ENCODE peak calls at places on chromosomes 12 and 14, in four cellular contexts. J is brain microvascular endothelial cell, X is bronchial epithelial cell, R is astrocyte of the cerebellum. Y is an unnamed sample.

GRCh38 chr14:66473223-66473622 is 12.9 kb upstream of the CCDC196 start:
- DNase-seq in J (no peak), X (no peak), R (no peak), Y (no peak)

GRCh38 chr12:30820406-30820946 is 65.7 kb upstream of the CAPRIN2 start:
- DNase-seq in R (no peak), X (peak), J (no peak), Y (no peak)

GRCh38 chr12:14937689-14938088 is 648 bp downstream of the ERP27 start:
- DNase-seq in R (no peak), X (no peak), J (no peak), Y (no peak)

GRCh38 chr12:129772463-129773169 is 131.2 kb downstream of the TMEM132D start:
- DNase-seq in X (no peak), R (peak), J (peak), Y (no peak)

GRCh38 chr12:79373896-79374499 is 316.8 kb downstream of the PAWR start:
- DNase-seq in X (peak), R (no peak), J (peak), Y (no peak)

GRCh38 chr12:98399532-98399931 is 115.9 kb upstream of the TMPO start:
- DNase-seq in X (peak), R (peak), J (peak), Y (peak)

GRCh38 chr12:6715130-6715529 is 8.7 kb upstream of the COPS7A start:
- DNase-seq in J (no peak), X (no peak), R (no peak), Y (no peak)

GRCh38 chr12:88255847-88256246 is 113.7 kb downstream of the TMTC3 start:
- DNase-seq in J (no peak), X (no peak), R (no peak), Y (no peak)

GRCh38 chr12:122932207-122932606 is 34.1 kb downstream of the ABCB9 start:
- DNase-seq in X (no peak), J (no peak), R (no peak), Y (no peak)

GRCh38 chr12:100793182-100793581 is 1.4 kb upstream of the ANO4 start:
- DNase-seq in X (peak), J (no peak), R (peak), Y (no peak)

GRCh38 chr12:26434299-26434915 is 239.0 kb downstream of the SSPN start:
- DNase-seq in R (peak), J (peak), X (peak), Y (peak)

GRCh38 chr14:86153480-86153879 is 623.5 kb downstream of the FLRT2 start:
- DNase-seq in J (no peak), R (no peak), X (no peak), Y (no peak)

GRCh38 chr12:7439579-7440505 is 4.1 kb downstream of the CD163L1 start:
- DNase-seq in X (peak), J (peak), R (peak), Y (no peak)

GRCh38 chr12:6265038-6265405 is 45.5 kb upstream of the PLEKHG6 start:
- DNase-seq in J (no peak), X (no peak), R (no peak), Y (no peak)

GRCh38 chr14:100114109-100114765 is 45.2 kb downstream of the DEGS2 start:
- DNase-seq in R (no peak), J (no peak), X (no peak), Y (no peak)

GRCh38 chr14:66074546-66074945 is 411.6 kb upstream of the CCDC196 start:
- DNase-seq in J (no peak), R (no peak), X (no peak), Y (no peak)

GRCh38 chr12:55931317-55931779 is 386 bp downstream of the DGKA start:
- DNase-seq in X (no peak), J (no peak), R (no peak), Y (no peak)

GRCh38 chr12:460301-461230 is 827 bp downstream of the B4GALNT3 start:
- DNase-seq in R (no peak), X (no peak), J (no peak), Y (no peak)

GRCh38 chr14:20516921-20517320 is 11.6 kb downstream of the RNASE10 start:
- DNase-seq in R (no peak), X (peak), J (peak), Y (no peak)

GRCh38 chr14:22610931-22611330 is 12.8 kb downstream of the ABHD4 start:
- DNase-seq in J (no peak), X (no peak), R (no peak), Y (no peak)

GRCh38 chr14:74620923-74621322 is 8.9 kb upstream of the LTBP2 start:
- DNase-seq in J (no peak), X (no peak), R (no peak), Y (no peak)

GRCh38 chr12:40691913-40692616 is at the start of gene CNTN1:
- DNase-seq in X (peak), R (peak), J (peak), Y (no peak)

GRCh38 chr14:99258341-99258781 is 13.6 kb downstream of the BCL11B start:
- DNase-seq in R (no peak), J (no peak), X (no peak), Y (no peak)

GRCh38 chr14:61252354-61253063 is 28.6 kb downstream of the TMEM30B start:
- DNase-seq in X (peak), J (peak), R (peak), Y (peak)

GRCh38 chr14:94675036-94675435 is 62.8 kb downstream of the SERPINA3 start:
- DNase-seq in J (no peak), R (no peak), X (no peak), Y (no peak)

GRCh38 chr14:94673071-94673470 is 60.9 kb downstream of the SERPINA3 start:
- DNase-seq in R (no peak), J (no peak), X (no peak), Y (no peak)

GRCh38 chr14:94673781-94674231 is 61.6 kb downstream of the SERPINA3 start:
- DNase-seq in R (no peak), X (no peak), J (peak), Y (no peak)

GRCh38 chr14:94670692-94671285 is 58.6 kb downstream of the SERPINA3 start:
- DNase-seq in R (no peak), J (no peak), X (no peak), Y (no peak)

GRCh38 chr14:94671870-94672444 is 59.8 kb downstream of the SERPINA3 start:
- DNase-seq in R (no peak), X (no peak), J (peak), Y (no peak)
- TF ChIP-seq CTCF in R (peak), X (no peak), J (peak), Y (no peak)

GRCh38 chr14:36751920-36752319 is 90.3 kb downstream of the PAX9 start:
- DNase-seq in R (no peak), X (peak), J (no peak), Y (no peak)
- TF ChIP-seq CTCF in R (no peak), X (no peak), J (no peak), Y (no peak)

DNA sequence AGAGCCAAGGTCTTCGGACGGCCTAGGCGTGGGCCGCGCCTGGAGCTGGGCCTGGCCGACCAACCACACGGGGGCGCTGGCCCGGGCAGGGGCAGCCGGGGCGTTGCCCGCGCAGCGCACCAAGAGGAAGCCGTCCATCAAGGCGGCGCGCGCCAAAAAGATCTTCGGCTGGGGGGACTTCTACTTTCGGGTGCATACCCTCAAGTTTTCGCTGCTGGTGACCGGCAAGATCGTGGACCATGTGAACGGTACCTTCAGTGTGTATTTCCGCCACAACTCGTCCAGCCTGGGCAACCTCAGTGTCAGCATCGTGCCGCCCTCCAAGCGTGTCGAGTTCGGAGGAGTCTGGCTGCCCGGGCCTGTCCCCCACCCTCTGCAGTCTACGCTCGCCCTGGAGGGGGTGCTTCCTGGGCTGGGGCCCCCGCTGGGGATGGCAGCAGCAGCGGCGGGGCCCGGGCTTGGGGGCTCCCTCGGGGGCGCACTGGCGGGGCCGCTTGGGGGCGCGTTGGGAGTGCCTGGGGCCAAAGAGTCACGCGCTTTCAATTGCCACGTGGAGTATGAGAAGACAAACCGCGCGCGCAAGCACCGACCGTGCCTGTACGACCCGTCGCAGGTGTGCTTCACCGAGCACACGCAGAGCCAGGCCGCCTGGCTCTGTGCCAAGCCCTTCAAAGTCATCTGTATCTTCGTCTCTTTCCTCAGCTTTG is 4.4 kb upstream of the SHMT2 start:
- DNase-seq in R (no peak), X (no peak), J (no peak), Y (no peak)
- TF ChIP-seq CTCF in R (peak), X (peak), J (peak), Y (no peak)

GRCh38 chr14:70855486-70855885 is 46.2 kb upstream of the MAP3K9 start:
- DNase-seq in R (no peak), X (no peak), J (no peak), Y (no peak)
- TF ChIP-seq CTCF in R (no peak), X (no peak), J (no peak), Y (no peak)

DNA sequence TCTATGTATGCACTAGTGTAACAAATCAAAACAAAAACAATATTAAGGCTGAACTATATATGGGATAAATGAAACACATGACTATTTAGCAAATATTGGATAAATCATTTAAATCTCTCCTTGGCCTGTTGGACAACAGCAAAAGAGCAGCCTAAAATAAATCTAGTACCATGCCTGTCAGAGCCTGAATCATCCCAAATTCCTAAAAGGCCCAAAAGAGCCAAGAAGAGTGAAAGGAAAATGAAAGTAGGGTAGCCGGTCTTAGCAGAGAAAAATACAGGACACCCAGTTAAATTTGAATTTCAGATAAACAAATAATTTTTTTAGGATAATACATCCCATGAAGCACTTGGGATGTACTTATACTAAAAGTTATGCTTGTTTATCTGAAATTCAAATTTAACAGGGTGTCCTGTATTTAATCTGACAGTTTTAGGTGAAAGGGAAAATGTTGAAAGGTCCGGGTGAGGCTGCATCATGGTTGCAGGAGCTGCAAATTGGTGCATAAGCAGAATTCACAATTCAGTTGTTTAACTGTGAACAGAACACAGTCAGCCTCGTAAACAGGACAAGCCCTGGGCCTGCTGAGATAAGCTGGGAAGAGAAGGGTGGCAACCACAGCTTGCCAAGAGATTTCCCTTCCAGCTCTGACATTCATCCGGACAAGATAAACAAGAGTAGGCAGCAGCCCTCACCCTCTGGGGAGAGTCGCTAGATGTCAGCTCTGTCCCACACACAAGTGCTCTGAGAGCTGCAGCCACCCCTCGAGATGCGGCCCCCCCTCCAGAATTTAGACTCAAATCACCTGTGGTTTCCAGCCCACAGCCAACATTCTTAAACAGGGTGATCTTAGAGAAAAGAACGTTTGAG is 30.3 kb downstream of the DMAC2L start:
- DNase-seq in X (peak), J (peak), R (peak), Y (no peak)
- TF ChIP-seq CTCF in X (peak), J (peak), R (peak), Y (peak)

DNA sequence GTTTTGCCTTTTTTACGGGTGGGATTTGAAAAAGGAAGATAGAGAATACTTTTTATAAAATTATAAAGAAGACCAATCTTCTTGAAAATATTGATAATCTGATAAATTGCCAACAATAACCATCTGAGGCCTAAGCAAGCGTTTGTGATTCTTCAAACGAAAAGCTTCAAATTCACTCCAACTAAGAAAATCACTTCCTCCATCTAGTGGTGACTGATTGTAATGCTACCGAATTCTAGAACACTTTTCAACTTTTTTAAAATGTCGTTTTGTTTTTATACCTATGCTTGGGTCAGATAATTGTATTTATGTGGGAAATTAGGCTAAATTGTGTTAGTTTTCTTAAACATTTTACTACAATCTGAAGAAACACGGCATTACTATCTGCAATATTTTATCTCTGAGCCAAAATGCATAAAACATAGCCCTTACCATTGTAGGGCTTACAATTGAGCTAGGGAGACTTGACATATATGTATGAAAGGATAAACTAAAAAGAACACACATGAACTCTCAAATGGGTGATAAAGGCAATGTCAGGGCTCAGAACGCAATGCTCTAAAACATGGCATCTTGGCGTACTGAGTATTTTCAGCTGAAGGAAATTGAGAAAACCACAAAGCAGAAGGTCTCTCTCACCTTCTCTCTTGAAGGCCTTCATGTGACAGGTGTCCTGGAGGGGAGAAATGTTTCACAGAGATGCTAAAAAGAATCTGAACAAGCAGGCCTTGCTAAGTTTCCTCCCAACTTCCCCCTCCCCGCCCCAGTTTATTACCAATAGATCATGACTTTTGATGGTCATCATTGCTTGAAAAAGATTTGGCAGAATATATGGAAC is 36.8 kb upstream of the G2E3 start:
- DNase-seq in R (peak), X (peak), J (no peak), Y (peak)
- TF ChIP-seq CTCF in R (peak), X (peak), J (peak), Y (peak)

GRCh38 chr12:120257041-120257821 is 8.3 kb downstream of the PXN start:
- DNase-seq in X (peak), J (peak), R (peak), Y (peak)

GRCh38 chr12:120249875-120250795 is 15.4 kb downstream of the PXN start:
- DNase-seq in X (no peak), R (no peak), J (no peak), Y (no peak)

GRCh38 chr12:120252071-120252906 is 13.2 kb downstream of the PXN start:
- DNase-seq in X (no peak), R (no peak), J (no peak), Y (no peak)

GRCh38 chr12:120258323-120258896 is 7.1 kb downstream of the PXN start:
- DNase-seq in J (no peak), X (no peak), R (no peak), Y (no peak)

GRCh38 chr12:120254809-120255208 is 10.7 kb downstream of the PXN start:
- DNase-seq in J (no peak), X (no peak), R (no peak), Y (no peak)
- TF ChIP-seq CTCF in J (peak), X (no peak), R (no peak), Y (no peak)

GRCh38 chr12:2678416-2678815 is 116.4 kb upstream of the FKBP4 start:
- DNase-seq in J (no peak), X (no peak), R (no peak), Y (no peak)

GRCh38 chr12:2677142-2677880 is 117.5 kb upstream of the FKBP4 start:
- DNase-seq in X (no peak), J (no peak), R (no peak), Y (no peak)

GRCh38 chr12:2672863-2673262 is 121.9 kb upstream of the FKBP4 start:
- DNase-seq in X (no peak), R (no peak), J (no peak), Y (no peak)

GRCh38 chr12:2675776-2676175 is 119.0 kb upstream of the FKBP4 start:
- DNase-seq in J (no peak), R (no peak), X (no peak), Y (no peak)

GRCh38 chr12:2673966-2674810 is 120.6 kb upstream of the FKBP4 start:
- DNase-seq in X (no peak), R (no peak), J (no peak), Y (no peak)
- TF ChIP-seq CTCF in X (no peak), R (no peak), J (peak), Y (peak)

GRCh38 chr14:77031680-77032482 is 3.4 kb upstream of the IRF2BPL start:
- DNase-seq in X (peak), J (peak), R (no peak), Y (no peak)

GRCh38 chr14:77033622-77034521 is 5.4 kb upstream of the IRF2BPL start:
- DNase-seq in R (no peak), J (peak), X (peak), Y (no peak)

GRCh38 chr14:77035267-77035666 is 6.8 kb upstream of the IRF2BPL start:
- DNase-seq in X (no peak), R (no peak), J (no peak), Y (no peak)

GRCh38 chr14:77032483-77032853 is 4.0 kb upstream of the IRF2BPL start:
- DNase-seq in X (no peak), R (no peak), J (no peak), Y (no peak)

GRCh38 chr14:77032854-77033621 is 4.5 kb upstream of the IRF2BPL start:
- DNase-seq in J (peak), X (peak), R (peak), Y (peak)
- TF ChIP-seq CTCF in J (peak), X (peak), R (peak), Y (no peak)

DNA sequence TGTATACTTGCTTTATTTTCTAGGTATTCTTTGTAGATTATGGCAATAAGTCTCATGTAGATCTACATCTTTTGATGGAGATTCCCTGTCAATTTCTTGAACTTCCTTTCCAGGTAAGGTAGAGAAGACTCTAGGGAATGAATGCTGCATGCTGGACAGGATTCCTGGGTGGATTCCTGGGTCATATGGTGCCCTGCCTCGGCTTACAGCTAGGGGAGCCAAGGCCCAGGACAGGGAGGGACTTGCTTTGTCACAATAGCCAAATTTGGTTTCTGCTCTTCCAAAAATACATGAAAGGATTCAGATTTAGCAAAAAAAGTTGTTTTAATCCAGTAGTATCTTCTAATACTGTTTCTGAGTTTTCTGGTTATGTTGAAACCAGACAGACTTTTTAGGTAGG is 59.5 kb upstream of the ASPG start:
- DNase-seq in J (no peak), R (no peak), X (no peak), Y (no peak)
- TF ChIP-seq CTCF in J (peak), R (no peak), X (no peak), Y (no peak)